ENCODE peak calls at places on chromosomes 16 and 17, in four cellular contexts. One of them, this sample, is unnamed.

GRCh38 chr17:3988297-3989120 is 24.3 kb upstream of the ATP2A3 start:
- DNase-seq in sigmoid colon: no peak
- DNase-seq in GM12891: no peak
- DNase-seq in IMR-90: peak
- DNase-seq in this sample: no peak

GRCh38 chr16:15466886-15467781 is 32.7 kb downstream of the BMERB1 start:
- DNase-seq in sigmoid colon: no peak
- DNase-seq in GM12891: no peak
- DNase-seq in IMR-90: no peak
- DNase-seq in this sample: peak

GRCh38 chr16:9870962-9871361 is 311.3 kb downstream of the GRIN2A start:
- DNase-seq in sigmoid colon: no peak
- DNase-seq in GM12891: no peak
- DNase-seq in IMR-90: no peak
- DNase-seq in this sample: no peak

GRCh38 chr17:39069114-39069756 is 82.2 kb downstream of the PLXDC1 start:
- DNase-seq in sigmoid colon: no peak
- DNase-seq in GM12891: peak
- DNase-seq in IMR-90: peak
- DNase-seq in this sample: no peak

GRCh38 chr17:12078791-12079190 is 58.1 kb downstream of the MAP2K4 start:
- DNase-seq in sigmoid colon: no peak
- DNase-seq in GM12891: no peak
- DNase-seq in IMR-90: peak
- DNase-seq in this sample: no peak

GRCh38 chr17:3804503-3804931 is 3.5 kb upstream of the ITGAE start:
- DNase-seq in sigmoid colon: no peak
- DNase-seq in GM12891: no peak
- DNase-seq in IMR-90: peak
- DNase-seq in this sample: no peak

GRCh38 chr16:67389911-67390815 is 3.1 kb downstream of the TPPP3 start:
- DNase-seq in sigmoid colon: peak
- DNase-seq in GM12891: no peak
- DNase-seq in IMR-90: no peak
- DNase-seq in this sample: no peak

GRCh38 chr17:74531231-74531761 is at the start of gene CD300LB:
- DNase-seq in sigmoid colon: peak
- DNase-seq in GM12891: no peak
- DNase-seq in IMR-90: no peak
- DNase-seq in this sample: no peak

GRCh38 chr17:55576237-55576998 is 65.2 kb upstream of the SMIM36 start:
- DNase-seq in sigmoid colon: no peak
- DNase-seq in GM12891: no peak
- DNase-seq in IMR-90: peak
- DNase-seq in this sample: no peak

GRCh38 chr17:71792966-71793365 is 327.9 kb upstream of the SOX9 start:
- DNase-seq in sigmoid colon: no peak
- DNase-seq in GM12891: no peak
- DNase-seq in IMR-90: peak
- DNase-seq in this sample: no peak

GRCh38 chr16:77551352-77551751 is 116.5 kb upstream of the ADAMTS18 start:
- DNase-seq in sigmoid colon: no peak
- DNase-seq in GM12891: no peak
- DNase-seq in IMR-90: no peak
- DNase-seq in this sample: no peak

GRCh38 chr17:67434061-67434525 is 57.0 kb downstream of the PITPNC1 start:
- DNase-seq in sigmoid colon: no peak
- DNase-seq in GM12891: no peak
- DNase-seq in IMR-90: no peak
- DNase-seq in this sample: no peak

GRCh38 chr17:20095366-20096080 is 86.4 kb downstream of the SPECC1 start:
- DNase-seq in sigmoid colon: peak
- DNase-seq in GM12891: no peak
- DNase-seq in IMR-90: peak
- DNase-seq in this sample: peak

GRCh38 chr16:1613728-1614225 is 1.6 kb downstream of the CRAMP1 start:
- DNase-seq in sigmoid colon: no peak
- DNase-seq in GM12891: no peak
- DNase-seq in IMR-90: no peak
- DNase-seq in this sample: peak

GRCh38 chr16:46748775-46749705 is 896 bp upstream of the MYLK3 start:
- DNase-seq in sigmoid colon: peak
- DNase-seq in GM12891: no peak
- DNase-seq in IMR-90: no peak
- DNase-seq in this sample: peak

GRCh38 chr16:9437115-9437514 is 345.7 kb downstream of the HAPSTR1 start:
- DNase-seq in sigmoid colon: no peak
- DNase-seq in GM12891: no peak
- DNase-seq in IMR-90: no peak
- DNase-seq in this sample: no peak

GRCh38 chr17:45265823-45266222 is 3.9 kb upstream of the SPATA32 start:
- DNase-seq in sigmoid colon: no peak
- DNase-seq in GM12891: no peak
- DNase-seq in IMR-90: peak
- DNase-seq in this sample: no peak

GRCh38 chr17:50148226-50149098 is 2.0 kb downstream of the PPP1R9B start:
- DNase-seq in sigmoid colon: no peak
- DNase-seq in GM12891: peak
- DNase-seq in IMR-90: peak
- DNase-seq in this sample: peak

GRCh38 chr16:4109250-4109736 is 6.9 kb downstream of the ADCY9 start:
- DNase-seq in sigmoid colon: no peak
- DNase-seq in GM12891: no peak
- DNase-seq in IMR-90: no peak
- DNase-seq in this sample: no peak

GRCh38 chr17:57855391-57856035 is 5.7 kb upstream of the MRPS23 start:
- DNase-seq in sigmoid colon: peak
- DNase-seq in GM12891: no peak
- DNase-seq in IMR-90: no peak
- DNase-seq in this sample: no peak

GRCh38 chr17:80727409-80727755 is 182.7 kb downstream of the RPTOR start:
- DNase-seq in sigmoid colon: no peak
- DNase-seq in GM12891: no peak
- DNase-seq in IMR-90: no peak
- DNase-seq in this sample: no peak

GRCh38 chr16:80899804-80900592 is 95.6 kb upstream of the CDYL2 start:
- DNase-seq in sigmoid colon: peak
- DNase-seq in GM12891: no peak
- DNase-seq in IMR-90: peak
- DNase-seq in this sample: no peak

GRCh38 chr16:13742929-13743328 is 177.0 kb upstream of the ERCC4 start:
- DNase-seq in sigmoid colon: no peak
- DNase-seq in GM12891: no peak
- DNase-seq in IMR-90: no peak
- DNase-seq in this sample: no peak

GRCh38 chr16:81097230-81097629 is 1.0 kb upstream of the GCSH start:
- DNase-seq in sigmoid colon: no peak
- DNase-seq in GM12891: no peak
- DNase-seq in IMR-90: no peak
- DNase-seq in this sample: no peak

GRCh38 chr16:68434654-68435210 is 13.6 kb downstream of the SMPD3 start:
- DNase-seq in sigmoid colon: no peak
- DNase-seq in GM12891: no peak
- DNase-seq in IMR-90: no peak
- DNase-seq in this sample: no peak

GRCh38 chr17:69055334-69055733 is 5.4 kb downstream of the ABCA9 start:
- DNase-seq in sigmoid colon: no peak
- DNase-seq in GM12891: no peak
- DNase-seq in IMR-90: no peak
- DNase-seq in this sample: no peak

DNA sequence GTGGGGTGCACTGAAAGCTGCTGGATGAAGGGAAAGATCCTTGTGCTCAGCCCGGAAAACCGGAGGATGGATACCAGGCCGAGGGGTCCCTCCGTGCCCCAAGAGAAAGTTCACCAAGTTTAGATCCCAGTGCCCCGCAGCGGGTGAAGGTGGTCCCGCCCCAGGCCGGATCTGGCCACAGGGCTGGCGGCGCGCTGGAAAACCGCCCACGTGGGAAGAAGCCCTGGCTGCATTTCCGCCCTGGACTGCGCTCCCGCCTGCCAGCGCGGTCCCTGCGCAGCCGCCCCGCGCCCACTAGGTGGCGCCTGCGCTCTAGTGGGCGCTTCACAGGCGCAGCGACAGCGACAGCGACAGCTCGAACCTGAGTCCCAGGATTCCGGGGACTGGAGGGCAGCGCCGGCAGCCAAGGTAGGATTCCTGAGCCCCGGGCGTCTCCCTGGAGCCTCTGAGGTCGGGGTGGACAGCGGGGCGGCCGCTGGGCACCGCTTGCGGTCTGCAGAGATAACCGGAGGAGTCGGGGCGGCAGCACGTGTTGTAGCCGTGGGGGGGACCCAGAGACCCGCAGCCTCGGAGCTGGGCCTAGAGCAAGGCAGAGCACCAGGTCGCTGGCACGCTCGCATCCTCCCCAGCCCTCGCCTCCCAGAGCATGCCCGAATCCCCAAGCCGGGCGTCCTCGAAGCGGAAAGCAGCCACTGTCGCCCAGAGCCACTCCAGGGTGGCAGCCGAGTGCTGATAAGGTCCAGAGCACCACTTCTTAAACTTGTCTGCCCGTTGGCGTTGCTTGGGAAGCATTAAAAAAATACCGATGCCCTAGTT is at the start of gene CHD9:
- DNase-seq in sigmoid colon: peak
- DNase-seq in GM12891: peak
- DNase-seq in IMR-90: peak
- DNase-seq in this sample: peak
- TF ChIP-seq POLR2A in sigmoid colon: no peak
- TF ChIP-seq POLR2A in GM12891: no peak
- TF ChIP-seq POLR2A in IMR-90: no peak
- TF ChIP-seq POLR2A in this sample: peak

GRCh38 chr16:57284206-57284951 is at the start of gene PLLP:
- DNase-seq in sigmoid colon: peak
- DNase-seq in GM12891: peak
- DNase-seq in IMR-90: peak
- DNase-seq in this sample: peak
- TF ChIP-seq POLR2A in sigmoid colon: no peak
- TF ChIP-seq POLR2A in GM12891: no peak
- TF ChIP-seq POLR2A in IMR-90: no peak
- TF ChIP-seq POLR2A in this sample: no peak

GRCh38 chr17:78674156-78674555 is 97.0 kb upstream of the DNAH17 start:
- DNase-seq in sigmoid colon: no peak
- DNase-seq in GM12891: no peak
- DNase-seq in IMR-90: no peak
- DNase-seq in this sample: no peak

GRCh38 chr17:78673395-78673794 is 96.2 kb upstream of the DNAH17 start:
- DNase-seq in sigmoid colon: no peak
- DNase-seq in GM12891: no peak
- DNase-seq in IMR-90: no peak
- DNase-seq in this sample: no peak

GRCh38 chr17:78675836-78676235 is 98.6 kb upstream of the DNAH17 start:
- DNase-seq in sigmoid colon: no peak
- DNase-seq in GM12891: no peak
- DNase-seq in IMR-90: no peak
- DNase-seq in this sample: no peak

GRCh38 chr17:78675316-78675616 is 98.1 kb upstream of the DNAH17 start:
- DNase-seq in sigmoid colon: no peak
- DNase-seq in GM12891: no peak
- DNase-seq in IMR-90: no peak
- DNase-seq in this sample: no peak

GRCh38 chr17:78674595-78675315 is 97.6 kb upstream of the DNAH17 start:
- DNase-seq in sigmoid colon: no peak
- DNase-seq in GM12891: no peak
- DNase-seq in IMR-90: no peak
- DNase-seq in this sample: no peak
- TF ChIP-seq POLR2A in sigmoid colon: no peak
- TF ChIP-seq POLR2A in GM12891: peak
- TF ChIP-seq POLR2A in IMR-90: no peak
- TF ChIP-seq POLR2A in this sample: no peak

GRCh38 chr17:18033442-18034099 is 5.4 kb downstream of the ATPAF2 start:
- DNase-seq in sigmoid colon: no peak
- DNase-seq in GM12891: peak
- DNase-seq in IMR-90: peak
- DNase-seq in this sample: peak
- TF ChIP-seq POLR2A in sigmoid colon: no peak
- TF ChIP-seq POLR2A in GM12891: no peak
- TF ChIP-seq POLR2A in IMR-90: no peak
- TF ChIP-seq POLR2A in this sample: no peak

GRCh38 chr16:84360748-84361147 is 7.6 kb upstream of the ATP2C2 start:
- DNase-seq in sigmoid colon: no peak
- DNase-seq in GM12891: no peak
- DNase-seq in IMR-90: no peak
- DNase-seq in this sample: no peak

GRCh38 chr16:84361546-84361945 is 6.8 kb upstream of the ATP2C2 start:
- DNase-seq in sigmoid colon: no peak
- DNase-seq in GM12891: no peak
- DNase-seq in IMR-90: no peak
- DNase-seq in this sample: no peak

GRCh38 chr16:84359326-84359725 is 9.0 kb upstream of the ATP2C2 start:
- DNase-seq in sigmoid colon: no peak
- DNase-seq in GM12891: no peak
- DNase-seq in IMR-90: no peak
- DNase-seq in this sample: no peak

GRCh38 chr16:84358601-84359295 is 9.6 kb upstream of the ATP2C2 start:
- DNase-seq in sigmoid colon: no peak
- DNase-seq in GM12891: no peak
- DNase-seq in IMR-90: no peak
- DNase-seq in this sample: no peak

DNA sequence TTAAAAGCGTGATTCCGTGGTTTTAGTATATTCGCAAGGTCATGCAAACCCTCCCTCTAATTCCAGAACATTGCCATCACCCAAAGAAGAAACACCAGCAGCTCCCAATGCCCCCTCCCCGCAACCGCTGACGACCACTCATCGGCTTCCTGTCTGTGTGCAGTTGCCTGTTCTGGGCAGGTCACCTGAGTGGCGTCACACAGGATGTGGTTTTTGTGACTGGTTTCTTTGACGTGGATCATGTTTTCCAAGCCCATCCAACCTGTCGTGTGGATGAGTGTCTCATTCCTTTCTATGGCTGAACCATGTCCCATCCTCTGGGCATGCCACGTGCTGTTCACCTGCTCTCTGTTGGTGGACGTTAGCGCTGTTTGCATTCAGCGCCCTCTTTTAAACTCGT is 8.2 kb upstream of the ATP2C2 start:
- DNase-seq in sigmoid colon: no peak
- DNase-seq in GM12891: no peak
- DNase-seq in IMR-90: peak
- DNase-seq in this sample: no peak
- TF ChIP-seq POLR2A in sigmoid colon: no peak
- TF ChIP-seq POLR2A in GM12891: no peak
- TF ChIP-seq POLR2A in IMR-90: no peak
- TF ChIP-seq POLR2A in this sample: no peak

This sample was measured in erythroblast.